ENCODE peak calls at places on chromosomes 1 and 21, in seven cellular contexts. One of them, this sample, is unnamed.

GRCh38 chr21:35128526-35128925 is 79.4 kb upstream of the RUNX1 start:
- DNase-seq in H54: no peak
- DNase-seq in SK-MEL-5: no peak
- DNase-seq in RPMI7951: no peak
- DNase-seq in cardiac fibroblast: no peak
- DNase-seq in NCI-H1105: no peak
- DNase-seq in iris pigment epithelial cell: no peak
- DNase-seq in this sample: no peak

GRCh38 chr1:20975668-20976067 is 188.6 kb upstream of the HP1BP3 start:
- DNase-seq in iris pigment epithelial cell: no peak
- DNase-seq in SK-MEL-5: no peak
- DNase-seq in cardiac fibroblast: no peak
- DNase-seq in H54: no peak
- DNase-seq in NCI-H1105: no peak
- DNase-seq in RPMI7951: no peak
- DNase-seq in this sample: no peak

GRCh38 chr1:38727629-38728175 is 131.9 kb downstream of the RRAGC start:
- DNase-seq in H54: no peak
- DNase-seq in RPMI7951: no peak
- DNase-seq in NCI-H1105: no peak
- DNase-seq in cardiac fibroblast: no peak
- DNase-seq in SK-MEL-5: no peak
- DNase-seq in iris pigment epithelial cell: no peak
- DNase-seq in this sample: no peak

GRCh38 chr1:67149179-67149770 is 14.5 kb upstream of the C1orf141 start:
- DNase-seq in NCI-H1105: peak; percentile 50
- DNase-seq in RPMI7951: peak; percentile 80
- DNase-seq in H54: peak; percentile 51
- DNase-seq in cardiac fibroblast: peak; percentile 91
- DNase-seq in SK-MEL-5: peak; percentile 84
- DNase-seq in iris pigment epithelial cell: peak; percentile 85
- DNase-seq in this sample: peak; percentile 86

GRCh38 chr1:78950801-78951200 is 55.7 kb downstream of the ADGRL4 start:
- DNase-seq in RPMI7951: peak; percentile 28
- DNase-seq in NCI-H1105: no peak
- DNase-seq in H54: no peak
- DNase-seq in iris pigment epithelial cell: peak; percentile 8
- DNase-seq in SK-MEL-5: peak; percentile 30
- DNase-seq in cardiac fibroblast: no peak
- DNase-seq in this sample: no peak

GRCh38 chr1:35539073-35539823 is 18.0 kb downstream of the KIAA0319L start:
- DNase-seq in RPMI7951: no peak
- DNase-seq in cardiac fibroblast: no peak
- DNase-seq in SK-MEL-5: no peak
- DNase-seq in H54: no peak
- DNase-seq in NCI-H1105: no peak
- DNase-seq in iris pigment epithelial cell: peak; percentile 60
- DNase-seq in this sample: peak; percentile 42

GRCh38 chr1:25026304-25026703 is 96.2 kb upstream of the RUNX3 start:
- DNase-seq in SK-MEL-5: no peak
- DNase-seq in NCI-H1105: no peak
- DNase-seq in iris pigment epithelial cell: no peak
- DNase-seq in RPMI7951: no peak
- DNase-seq in H54: no peak
- DNase-seq in cardiac fibroblast: no peak
- DNase-seq in this sample: no peak

GRCh38 chr1:248842781-248843331 is 4.8 kb downstream of the ZNF672 start:
- DNase-seq in RPMI7951: no peak
- DNase-seq in iris pigment epithelial cell: no peak
- DNase-seq in cardiac fibroblast: no peak
- DNase-seq in H54: no peak
- DNase-seq in NCI-H1105: no peak
- DNase-seq in SK-MEL-5: no peak
- DNase-seq in this sample: no peak

GRCh38 chr1:155698382-155699038 is 9.6 kb downstream of the DAP3 start:
- DNase-seq in iris pigment epithelial cell: peak; percentile 59
- DNase-seq in RPMI7951: peak; percentile 26
- DNase-seq in SK-MEL-5: no peak
- DNase-seq in NCI-H1105: no peak
- DNase-seq in H54: no peak
- DNase-seq in cardiac fibroblast: peak; percentile 46
- DNase-seq in this sample: peak; percentile 61

GRCh38 chr1:207076181-207076949 is 12.3 kb upstream of the C4BPB start:
- DNase-seq in H54: no peak
- DNase-seq in RPMI7951: no peak
- DNase-seq in NCI-H1105: no peak
- DNase-seq in iris pigment epithelial cell: peak; percentile 40
- DNase-seq in cardiac fibroblast: peak; percentile 13
- DNase-seq in SK-MEL-5: no peak
- DNase-seq in this sample: peak; percentile 11

GRCh38 chr1:59718064-59718988 is 96.4 kb upstream of the HOOK1 start:
- DNase-seq in SK-MEL-5: peak; percentile 50
- DNase-seq in cardiac fibroblast: no peak
- DNase-seq in NCI-H1105: no peak
- DNase-seq in iris pigment epithelial cell: no peak
- DNase-seq in RPMI7951: no peak
- DNase-seq in H54: no peak
- DNase-seq in this sample: peak; percentile 30

GRCh38 chr1:54404939-54405880 is 984 bp downstream of the SSBP3 start:
- DNase-seq in cardiac fibroblast: no peak
- DNase-seq in RPMI7951: peak; percentile 26
- DNase-seq in iris pigment epithelial cell: no peak
- DNase-seq in H54: peak; percentile 42
- DNase-seq in SK-MEL-5: no peak
- DNase-seq in NCI-H1105: peak; percentile 38
- DNase-seq in this sample: no peak

GRCh38 chr1:54417123-54417522 is 10.9 kb upstream of the SSBP3 start:
- DNase-seq in NCI-H1105: no peak
- DNase-seq in iris pigment epithelial cell: no peak
- DNase-seq in SK-MEL-5: no peak
- DNase-seq in RPMI7951: no peak
- DNase-seq in H54: no peak
- DNase-seq in cardiac fibroblast: no peak
- DNase-seq in this sample: no peak

GRCh38 chr1:110466646-110467280 is 15.8 kb downstream of the PROK1 start:
- DNase-seq in iris pigment epithelial cell: no peak
- DNase-seq in cardiac fibroblast: no peak
- DNase-seq in H54: no peak
- DNase-seq in SK-MEL-5: no peak
- DNase-seq in NCI-H1105: no peak
- DNase-seq in RPMI7951: no peak
- DNase-seq in this sample: no peak

GRCh38 chr1:47180603-47181094 is 9.2 kb downstream of the PDZK1IP1 start:
- DNase-seq in SK-MEL-5: no peak
- DNase-seq in RPMI7951: no peak
- DNase-seq in iris pigment epithelial cell: peak; percentile 29
- DNase-seq in cardiac fibroblast: peak; percentile 34
- DNase-seq in NCI-H1105: no peak
- DNase-seq in H54: no peak
- DNase-seq in this sample: no peak

GRCh38 chr21:16124397-16125130 is 394.8 kb downstream of the USP25 start:
- DNase-seq in NCI-H1105: no peak
- DNase-seq in H54: no peak
- DNase-seq in cardiac fibroblast: peak; percentile 91
- DNase-seq in iris pigment epithelial cell: peak; percentile 92
- DNase-seq in RPMI7951: no peak
- DNase-seq in SK-MEL-5: no peak
- DNase-seq in this sample: peak; percentile 95

GRCh38 chr1:10687782-10688408 is 108.6 kb downstream of the CASZ1 start:
- DNase-seq in NCI-H1105: no peak
- DNase-seq in iris pigment epithelial cell: no peak
- DNase-seq in cardiac fibroblast: peak; percentile 61
- DNase-seq in H54: no peak
- DNase-seq in RPMI7951: no peak
- DNase-seq in SK-MEL-5: no peak
- DNase-seq in this sample: peak; percentile 45

GRCh38 chr1:154327466-154328317 is 2.4 kb downstream of the ATP8B2 start:
- DNase-seq in NCI-H1105: peak; percentile 49
- DNase-seq in cardiac fibroblast: no peak
- DNase-seq in iris pigment epithelial cell: no peak
- DNase-seq in H54: no peak
- DNase-seq in SK-MEL-5: no peak
- DNase-seq in RPMI7951: no peak
- DNase-seq in this sample: no peak

GRCh38 chr1:192546596-192547199 is 28.9 kb upstream of the RGS1 start:
- DNase-seq in iris pigment epithelial cell: peak; percentile 63
- DNase-seq in H54: no peak
- DNase-seq in SK-MEL-5: no peak
- DNase-seq in cardiac fibroblast: peak; percentile 85
- DNase-seq in NCI-H1105: no peak
- DNase-seq in RPMI7951: no peak
- DNase-seq in this sample: no peak

GRCh38 chr1:234372011-234372757 is 1.1 kb upstream of the COA6 start:
- DNase-seq in NCI-H1105: no peak
- DNase-seq in iris pigment epithelial cell: no peak
- DNase-seq in H54: no peak
- DNase-seq in cardiac fibroblast: no peak
- DNase-seq in SK-MEL-5: no peak
- DNase-seq in RPMI7951: no peak
- DNase-seq in this sample: no peak